ENCODE peak calls at places on chromosomes 7 and 10, in five cellular contexts. Q, M, X, U and H are unnamed samples.

GRCh38 chr7:45136106-45137060 is 21.2 kb upstream of the RAMP3 start:
- DNase-seq in Q (peak; percentile 61), M (peak; percentile 85), X (peak; percentile 51), U (peak; percentile 67), H (peak; percentile 58)

GRCh38 chr7:135923700-135924261 is 53.4 kb downstream of the MTPN start:
- DNase-seq in Q (peak; percentile 98), M (no peak), X (no peak), U (no peak), H (no peak)

GRCh38 chr7:127447326-127447945 is 54.9 kb upstream of the ZNF800 start:
- DNase-seq in Q (peak; percentile 69), M (peak; percentile 63), X (no peak), U (peak; percentile 9), H (peak; percentile 44)

GRCh38 chr10:92123031-92123450 is 167.8 kb downstream of the CPEB3 start:
- DNase-seq in Q (no peak), M (no peak), X (no peak), U (no peak), H (no peak)

GRCh38 chr7:27784399-27785053 is 44.6 kb downstream of the TAX1BP1 start:
- DNase-seq in Q (peak; percentile 88), M (peak; percentile 13), X (no peak), U (peak; percentile 39), H (no peak)

GRCh38 chr7:129218514-129219036 is 6.3 kb upstream of the AHCYL2 start:
- DNase-seq in Q (peak; percentile 71), M (peak; percentile 79), X (peak; percentile 82), U (peak; percentile 86), H (peak; percentile 76)

GRCh38 chr7:82851126-82851525 is 311.6 kb downstream of the PCLO start:
- DNase-seq in Q (no peak), M (no peak), X (no peak), U (no peak), H (no peak)

GRCh38 chr7:2247141-2247985 is 5.3 kb downstream of the NUDT1 start:
- DNase-seq in Q (no peak), M (peak; percentile 68), X (peak; percentile 51), U (peak; percentile 79), H (no peak)

GRCh38 chr7:158317238-158318205 is 270.1 kb downstream of the PTPRN2 start:
- DNase-seq in Q (no peak), M (no peak), X (no peak), U (no peak), H (no peak)

GRCh38 chr7:153408360-153409335 is 643.5 kb upstream of the DPP6 start:
- DNase-seq in Q (no peak), M (no peak), X (no peak), U (no peak), H (no peak)

GRCh38 chr7:51456471-51457060 is 140.0 kb upstream of the COBL start:
- DNase-seq in Q (no peak), M (no peak), X (no peak), U (no peak), H (no peak)

GRCh38 chr7:105493928-105494325 is 28.1 kb downstream of the PUS7 start:
- DNase-seq in Q (peak; percentile 90), M (no peak), X (no peak), U (no peak), H (no peak)

GRCh38 chr7:105493196-105493927 is 28.7 kb downstream of the PUS7 start:
- DNase-seq in Q (no peak), M (no peak), X (no peak), U (no peak), H (no peak)

GRCh38 chr7:105487559-105488218 is 34.4 kb downstream of the PUS7 start:
- DNase-seq in Q (peak; percentile 83), M (peak; percentile 32), X (no peak), U (peak; percentile 47), H (no peak)

GRCh38 chr7:105489409-105489808 is 32.7 kb downstream of the PUS7 start:
- DNase-seq in Q (no peak), M (no peak), X (no peak), U (no peak), H (no peak)

GRCh38 chr7:105488219-105488571 is 33.9 kb downstream of the PUS7 start:
- DNase-seq in Q (no peak), M (no peak), X (no peak), U (no peak), H (no peak)
- TF ChIP-seq CTCF in Q (peak; percentile 49), M (no peak), X (peak; percentile 27), U (no peak), H (no peak)

GRCh38 chr7:23014681-23015080 is 751 bp upstream of the HYCC1 start:
- DNase-seq in Q (no peak), M (no peak), X (no peak), U (no peak), H (no peak)

GRCh38 chr7:23011222-23011924 is 2.6 kb downstream of the HYCC1 start:
- DNase-seq in Q (no peak), M (no peak), X (no peak), U (no peak), H (no peak)

GRCh38 chr7:23012797-23013714 is 874 bp downstream of the HYCC1 start:
- DNase-seq in Q (no peak), M (no peak), X (peak; percentile 49), U (peak; percentile 56), H (peak; percentile 24)

GRCh38 chr7:23012186-23012585 is 1.7 kb downstream of the HYCC1 start:
- DNase-seq in Q (no peak), M (no peak), X (no peak), U (no peak), H (no peak)

DNA sequence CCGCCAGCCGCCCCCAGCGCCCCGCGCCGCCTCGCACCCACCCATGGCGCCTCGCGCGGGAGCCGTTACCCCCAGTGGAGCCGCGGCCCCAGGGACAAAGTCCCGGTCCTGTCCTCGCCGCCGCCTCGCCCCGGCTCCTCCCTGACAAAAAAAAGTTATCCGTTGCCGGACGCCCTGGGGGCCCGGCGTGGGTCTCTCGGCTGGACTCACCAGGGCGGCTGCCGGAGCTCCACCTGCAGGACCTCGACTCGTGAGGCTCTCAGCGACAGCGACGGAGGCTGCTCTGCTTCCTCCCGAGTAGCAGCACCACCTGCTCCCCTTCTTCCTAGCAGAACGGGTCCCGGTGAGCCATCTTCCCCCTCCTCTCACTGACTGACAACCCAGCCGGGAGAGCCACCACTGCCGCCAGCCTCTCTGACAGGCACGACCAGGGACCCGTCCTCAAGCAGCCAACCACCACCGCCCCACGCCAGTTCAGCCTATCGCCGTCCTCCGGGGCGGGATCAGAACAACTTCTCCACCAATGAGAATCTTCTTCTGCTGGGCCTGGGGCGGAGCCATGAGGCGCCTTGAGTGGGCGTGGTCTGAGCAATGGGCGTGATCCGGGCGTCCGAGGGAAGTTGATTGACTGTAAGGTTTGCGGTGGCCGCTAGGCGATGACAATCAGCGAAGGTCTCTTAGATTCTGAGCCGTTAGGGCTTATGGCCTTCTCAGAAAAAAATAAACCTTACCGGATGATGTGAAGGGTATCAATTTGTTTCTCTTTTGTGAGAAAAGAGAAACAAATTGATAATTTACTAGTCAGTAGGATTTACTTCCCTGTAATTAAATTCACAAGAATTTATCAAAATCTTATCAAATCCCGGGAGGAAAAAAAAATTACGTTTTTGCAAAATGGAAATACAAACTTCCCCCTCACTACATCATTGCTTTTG is at the start of gene HYCC1:
- DNase-seq in Q (peak; percentile 99), M (peak; percentile 95), X (peak; percentile 98), U (peak; percentile 97), H (peak; percentile 99)
- TF ChIP-seq CTCF in Q (peak; percentile 81), M (peak; percentile 63), X (peak; percentile 66), U (peak; percentile 65), H (peak; percentile 67)

DNA sequence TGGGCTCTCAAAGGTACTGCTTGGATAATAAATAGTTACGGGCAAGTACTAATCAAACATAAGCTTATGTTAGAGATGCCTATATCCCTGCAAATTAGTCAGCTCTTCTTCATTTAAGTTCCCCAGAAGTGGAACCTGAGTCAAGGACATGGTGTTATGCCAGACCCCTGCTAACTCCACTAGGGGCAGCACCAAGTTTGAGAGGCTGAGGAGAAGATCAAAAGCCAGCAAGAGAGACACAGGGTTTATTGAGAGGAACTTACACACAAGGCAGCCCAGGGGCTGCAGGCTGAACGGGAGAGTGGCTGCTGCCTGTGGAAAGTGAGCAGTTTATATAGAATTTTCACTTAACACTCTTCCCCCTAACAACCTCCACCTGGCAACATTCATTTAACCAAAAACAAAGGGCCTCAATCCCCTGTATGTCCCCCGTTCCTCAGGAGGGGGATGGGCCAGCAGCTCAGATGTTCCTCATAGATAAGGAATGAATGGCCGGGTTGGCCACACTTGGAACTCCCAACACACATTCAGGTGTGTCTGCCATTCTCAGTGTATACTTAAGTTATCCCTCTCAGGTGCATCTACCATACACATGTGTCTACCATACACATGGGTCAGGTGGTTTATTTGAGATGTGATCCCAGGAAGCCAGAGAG is 62.6 kb upstream of the GHITM start:
- DNase-seq in Q (peak; percentile 21), M (no peak), X (no peak), U (peak; percentile 12), H (no peak)
- TF ChIP-seq CTCF in Q (peak; percentile 62), M (no peak), X (no peak), U (no peak), H (no peak)

GRCh38 chr10:123381271-123381670 is 227.1 kb downstream of the BUB3 start:
- DNase-seq in Q (no peak), M (no peak), X (no peak), U (no peak), H (no peak)
- TF ChIP-seq CTCF in Q (no peak), M (no peak), X (no peak), U (no peak), H (no peak)

GRCh38 chr10:5567477-5567876 is 42.7 kb downstream of the CALML3 start:
- DNase-seq in Q (no peak), M (no peak), X (no peak), U (no peak), H (no peak)
- TF ChIP-seq CTCF in Q (no peak), M (no peak), X (no peak), U (no peak), H (no peak)

GRCh38 chr10:17781856-17782255 is 27.3 kb upstream of the MRC1 start:
- DNase-seq in Q (no peak), M (no peak), X (no peak), U (no peak), H (no peak)
- TF ChIP-seq CTCF in Q (no peak), M (no peak), X (no peak), U (no peak), H (no peak)